ENCODE peak calls at places on chromosomes 16 and 17, in four cellular contexts. W, T, X and P are unnamed samples.

GRCh38 chr16:89324056-89325010 is 106.8 kb downstream of the ZNF778 start:
- DNase-seq in T (no peak), X (no peak), W (no peak), P (no peak)

GRCh38 chr16:15639061-15639568 is 3.8 kb downstream of the MARF1 start:
- DNase-seq in W (no peak), X (no peak), T (no peak), P (no peak)

GRCh38 chr17:13961262-13961661 is 108.0 kb upstream of the COX10 start:
- DNase-seq in W (no peak), X (no peak), T (no peak), P (no peak)

GRCh38 chr17:57554826-57555635 is 190.1 kb downstream of the CCDC182 start:
- DNase-seq in T (peak), W (no peak), X (no peak), P (no peak)

GRCh38 chr16:2156025-2156848 is 655 bp downstream of the TRAF7 start:
- DNase-seq in W (peak), T (no peak), X (peak), P (peak)

GRCh38 chr17:7045492-7046126 is 1.7 kb upstream of the SLC16A11 start:
- DNase-seq in X (peak), T (no peak), W (peak), P (no peak)

GRCh38 chr16:16175296-16175695 is 48.0 kb downstream of the ABCC6 start:
- DNase-seq in T (no peak), X (no peak), W (no peak), P (no peak)

GRCh38 chr16:73058221-73058615 is 10.3 kb upstream of the ZFHX3 start:
- DNase-seq in T (no peak), X (peak), W (peak), P (peak)

GRCh38 chr16:23240994-23241393 is 58.4 kb downstream of the SCNN1G start:
- DNase-seq in X (no peak), W (no peak), T (no peak), P (no peak)